ENCODE peak calls at places on chromosomes 6 and 20, in seven cellular contexts. One of them, this sample, is unnamed.

GRCh38 chr6:43540507-43540906 is 23.6 kb downstream of the POLR1C start:
- DNase-seq in left ventricle myocardium inferior: no peak
- DNase-seq in CD8-positive, alpha-beta T cell: no peak
- DNase-seq in fibroblast of lung: no peak
- DNase-seq in body of pancreas: no peak
- DNase-seq in astrocyte: no peak
- DNase-seq in A549: no peak
- DNase-seq in this sample: no peak

GRCh38 chr6:53728570-53729194 is 63.1 kb upstream of the KLHL31 start:
- DNase-seq in left ventricle myocardium inferior: peak
- DNase-seq in CD8-positive, alpha-beta T cell: peak
- DNase-seq in fibroblast of lung: peak
- DNase-seq in body of pancreas: peak
- DNase-seq in astrocyte: no peak
- DNase-seq in A549: peak
- DNase-seq in this sample: no peak

GRCh38 chr6:52108128-52108527 is 20.7 kb upstream of the PKHD1 start:
- DNase-seq in left ventricle myocardium inferior: no peak
- DNase-seq in CD8-positive, alpha-beta T cell: no peak
- DNase-seq in fibroblast of lung: no peak
- DNase-seq in body of pancreas: no peak
- DNase-seq in astrocyte: no peak
- DNase-seq in A549: no peak
- DNase-seq in this sample: no peak

GRCh38 chr6:131976545-131977061 is 25.4 kb upstream of the CCN2 start:
- DNase-seq in left ventricle myocardium inferior: no peak
- DNase-seq in CD8-positive, alpha-beta T cell: no peak
- DNase-seq in fibroblast of lung: peak
- DNase-seq in body of pancreas: no peak
- DNase-seq in astrocyte: peak
- DNase-seq in A549: no peak
- DNase-seq in this sample: no peak

GRCh38 chr6:119323478-119323877 is 26.1 kb downstream of the MAN1A1 start:
- DNase-seq in left ventricle myocardium inferior: no peak
- DNase-seq in CD8-positive, alpha-beta T cell: no peak
- DNase-seq in fibroblast of lung: peak
- DNase-seq in body of pancreas: no peak
- DNase-seq in astrocyte: peak
- DNase-seq in A549: no peak
- DNase-seq in this sample: peak

GRCh38 chr6:93419304-93420162 is at the start of gene EPHA7:
- DNase-seq in left ventricle myocardium inferior: peak
- DNase-seq in CD8-positive, alpha-beta T cell: peak
- DNase-seq in fibroblast of lung: peak
- DNase-seq in body of pancreas: peak
- DNase-seq in astrocyte: peak
- DNase-seq in A549: peak
- DNase-seq in this sample: no peak

GRCh38 chr6:107970255-107970654 is 12.2 kb upstream of the SEC63 start:
- DNase-seq in left ventricle myocardium inferior: no peak
- DNase-seq in CD8-positive, alpha-beta T cell: no peak
- DNase-seq in fibroblast of lung: no peak
- DNase-seq in body of pancreas: no peak
- DNase-seq in astrocyte: no peak
- DNase-seq in A549: no peak
- DNase-seq in this sample: no peak

GRCh38 chr20:56363491-56363890 is 4.7 kb downstream of the FAM210B start:
- DNase-seq in left ventricle myocardium inferior: no peak
- DNase-seq in CD8-positive, alpha-beta T cell: no peak
- DNase-seq in fibroblast of lung: no peak
- DNase-seq in body of pancreas: no peak
- DNase-seq in astrocyte: no peak
- DNase-seq in A549: no peak
- DNase-seq in this sample: no peak

GRCh38 chr20:37245671-37246237 is 15.9 kb downstream of the GHRH start:
- DNase-seq in left ventricle myocardium inferior: no peak
- DNase-seq in CD8-positive, alpha-beta T cell: no peak
- DNase-seq in fibroblast of lung: no peak
- DNase-seq in body of pancreas: no peak
- DNase-seq in astrocyte: no peak
- DNase-seq in A549: no peak
- DNase-seq in this sample: no peak

GRCh38 chr20:41058007-41058673 is 29.5 kb downstream of the TOP1 start:
- DNase-seq in left ventricle myocardium inferior: no peak
- DNase-seq in CD8-positive, alpha-beta T cell: no peak
- DNase-seq in fibroblast of lung: peak
- DNase-seq in body of pancreas: no peak
- DNase-seq in astrocyte: peak
- DNase-seq in A549: no peak
- DNase-seq in this sample: no peak

GRCh38 chr20:48556956-48557355 is 270.8 kb downstream of the PREX1 start:
- DNase-seq in left ventricle myocardium inferior: no peak
- DNase-seq in CD8-positive, alpha-beta T cell: no peak
- DNase-seq in fibroblast of lung: no peak
- DNase-seq in body of pancreas: no peak
- DNase-seq in astrocyte: no peak
- DNase-seq in A549: no peak
- DNase-seq in this sample: no peak

GRCh38 chr6:166005401-166005845 is 162.2 kb downstream of the TBXT start:
- DNase-seq in left ventricle myocardium inferior: peak
- DNase-seq in CD8-positive, alpha-beta T cell: no peak
- DNase-seq in fibroblast of lung: peak
- DNase-seq in body of pancreas: peak
- DNase-seq in astrocyte: peak
- DNase-seq in A549: peak
- DNase-seq in this sample: no peak

GRCh38 chr6:125346143-125346925 is 44.6 kb upstream of the HDDC2 start:
- DNase-seq in left ventricle myocardium inferior: no peak
- DNase-seq in CD8-positive, alpha-beta T cell: no peak
- DNase-seq in fibroblast of lung: no peak
- DNase-seq in body of pancreas: no peak
- DNase-seq in astrocyte: no peak
- DNase-seq in A549: no peak
- DNase-seq in this sample: no peak

GRCh38 chr6:123171341-123171740 is 175.3 kb downstream of the CLVS2 start:
- DNase-seq in left ventricle myocardium inferior: no peak
- DNase-seq in CD8-positive, alpha-beta T cell: no peak
- DNase-seq in fibroblast of lung: no peak
- DNase-seq in body of pancreas: no peak
- DNase-seq in astrocyte: no peak
- DNase-seq in A549: no peak
- DNase-seq in this sample: no peak

GRCh38 chr6:159233365-159234101 is 64.3 kb downstream of the FNDC1 start:
- DNase-seq in left ventricle myocardium inferior: no peak
- DNase-seq in CD8-positive, alpha-beta T cell: no peak
- DNase-seq in fibroblast of lung: no peak
- DNase-seq in body of pancreas: peak
- DNase-seq in astrocyte: no peak
- DNase-seq in A549: no peak
- DNase-seq in this sample: no peak

GRCh38 chr6:159229526-159229925 is 60.3 kb downstream of the FNDC1 start:
- DNase-seq in left ventricle myocardium inferior: no peak
- DNase-seq in CD8-positive, alpha-beta T cell: no peak
- DNase-seq in fibroblast of lung: no peak
- DNase-seq in body of pancreas: no peak
- DNase-seq in astrocyte: no peak
- DNase-seq in A549: no peak
- DNase-seq in this sample: no peak

GRCh38 chr6:159232106-159232645 is 63.0 kb downstream of the FNDC1 start:
- DNase-seq in left ventricle myocardium inferior: no peak
- DNase-seq in CD8-positive, alpha-beta T cell: no peak
- DNase-seq in fibroblast of lung: no peak
- DNase-seq in body of pancreas: no peak
- DNase-seq in astrocyte: no peak
- DNase-seq in A549: no peak
- DNase-seq in this sample: no peak

GRCh38 chr6:159232751-159233150 is 63.6 kb downstream of the FNDC1 start:
- DNase-seq in left ventricle myocardium inferior: no peak
- DNase-seq in CD8-positive, alpha-beta T cell: no peak
- DNase-seq in fibroblast of lung: no peak
- DNase-seq in body of pancreas: no peak
- DNase-seq in astrocyte: no peak
- DNase-seq in A549: no peak
- DNase-seq in this sample: no peak

GRCh38 chr6:159234102-159234553 is 64.9 kb downstream of the FNDC1 start:
- DNase-seq in left ventricle myocardium inferior: no peak
- DNase-seq in CD8-positive, alpha-beta T cell: no peak
- DNase-seq in fibroblast of lung: no peak
- DNase-seq in body of pancreas: no peak
- DNase-seq in astrocyte: no peak
- DNase-seq in A549: no peak
- DNase-seq in this sample: no peak
- H3K4me3 ChIP-seq in left ventricle myocardium inferior: peak
- H3K4me3 ChIP-seq in CD8-positive, alpha-beta T cell: no peak
- H3K4me3 ChIP-seq in fibroblast of lung: no peak
- H3K4me3 ChIP-seq in body of pancreas: peak
- H3K4me3 ChIP-seq in astrocyte: no peak
- H3K4me3 ChIP-seq in A549: no peak
- H3K4me3 ChIP-seq in this sample: no peak

GRCh38 chr6:106966229-106966628 is 8.3 kb downstream of the CD24 start:
- DNase-seq in left ventricle myocardium inferior: no peak
- DNase-seq in CD8-positive, alpha-beta T cell: no peak
- DNase-seq in fibroblast of lung: no peak
- DNase-seq in body of pancreas: no peak
- DNase-seq in astrocyte: no peak
- DNase-seq in A549: no peak
- DNase-seq in this sample: no peak
- TF ChIP-seq CTCF in left ventricle myocardium inferior: no peak
- TF ChIP-seq CTCF in CD8-positive, alpha-beta T cell: no peak
- TF ChIP-seq CTCF in fibroblast of lung: no peak
- TF ChIP-seq CTCF in body of pancreas: no peak
- TF ChIP-seq CTCF in astrocyte: no peak
- TF ChIP-seq CTCF in A549: no peak
- TF ChIP-seq CTCF in this sample: peak

GRCh38 chr20:23049201-23049932 is at the start of gene THBD:
- DNase-seq in left ventricle myocardium inferior: peak
- DNase-seq in CD8-positive, alpha-beta T cell: no peak
- DNase-seq in fibroblast of lung: peak
- DNase-seq in body of pancreas: peak
- DNase-seq in astrocyte: peak
- DNase-seq in A549: peak
- DNase-seq in this sample: peak

GRCh38 chr20:23046431-23046830 is 3.0 kb downstream of the THBD start:
- DNase-seq in left ventricle myocardium inferior: no peak
- DNase-seq in CD8-positive, alpha-beta T cell: no peak
- DNase-seq in fibroblast of lung: no peak
- DNase-seq in body of pancreas: no peak
- DNase-seq in astrocyte: no peak
- DNase-seq in A549: no peak
- DNase-seq in this sample: no peak

GRCh38 chr20:23047738-23048214 is 1.7 kb downstream of the THBD start:
- DNase-seq in left ventricle myocardium inferior: no peak
- DNase-seq in CD8-positive, alpha-beta T cell: no peak
- DNase-seq in fibroblast of lung: no peak
- DNase-seq in body of pancreas: no peak
- DNase-seq in astrocyte: no peak
- DNase-seq in A549: no peak
- DNase-seq in this sample: no peak

GRCh38 chr20:23048283-23049200 is 930 bp downstream of the THBD start:
- DNase-seq in left ventricle myocardium inferior: peak
- DNase-seq in CD8-positive, alpha-beta T cell: no peak
- DNase-seq in fibroblast of lung: peak
- DNase-seq in body of pancreas: peak
- DNase-seq in astrocyte: peak
- DNase-seq in A549: peak
- DNase-seq in this sample: no peak

DNA sequence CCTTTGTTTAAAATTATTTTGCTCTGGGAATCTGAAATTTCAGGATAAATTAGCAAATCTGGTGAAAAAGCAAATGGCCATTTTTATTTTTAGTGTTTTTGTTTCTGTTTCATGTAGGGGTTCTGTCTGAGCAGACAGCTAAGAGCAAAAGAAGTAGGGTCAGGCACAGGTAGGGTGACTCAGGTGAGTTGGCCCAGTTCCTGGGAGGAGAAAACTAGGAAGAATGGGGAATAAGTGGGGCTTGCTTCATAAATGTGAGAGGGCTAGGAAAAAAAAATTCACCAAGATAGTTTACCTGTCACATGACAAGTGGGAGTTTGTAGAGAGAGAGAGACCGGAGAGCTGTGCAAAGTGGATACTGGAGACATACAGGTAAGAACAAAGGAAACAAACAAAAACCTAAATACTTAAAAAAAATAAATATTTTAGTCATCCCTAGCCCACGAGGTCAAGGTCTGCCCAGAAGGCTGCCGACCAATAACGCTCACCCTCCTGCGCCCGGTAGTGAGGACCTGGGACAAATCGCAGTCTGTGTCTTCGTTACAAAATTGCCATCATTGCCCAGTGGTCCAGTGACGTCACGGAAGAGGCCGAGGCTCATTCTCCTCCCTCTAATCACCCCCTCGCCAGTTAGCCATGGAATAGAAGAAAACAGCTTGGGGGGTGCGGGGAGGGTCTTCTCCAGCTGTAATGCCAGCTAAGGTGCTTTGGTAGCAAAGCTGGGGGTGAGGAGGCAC is 2.3 kb downstream of the THBD start:
- DNase-seq in left ventricle myocardium inferior: no peak
- DNase-seq in CD8-positive, alpha-beta T cell: no peak
- DNase-seq in fibroblast of lung: no peak
- DNase-seq in body of pancreas: no peak
- DNase-seq in astrocyte: no peak
- DNase-seq in A549: no peak
- DNase-seq in this sample: no peak
- H3K4me3 ChIP-seq in left ventricle myocardium inferior: peak
- H3K4me3 ChIP-seq in CD8-positive, alpha-beta T cell: no peak
- H3K4me3 ChIP-seq in fibroblast of lung: no peak
- H3K4me3 ChIP-seq in body of pancreas: no peak
- H3K4me3 ChIP-seq in astrocyte: peak
- H3K4me3 ChIP-seq in A549: peak
- H3K4me3 ChIP-seq in this sample: peak

GRCh38 chr20:6976535-6976934 is 209.0 kb downstream of the BMP2 start:
- DNase-seq in left ventricle myocardium inferior: no peak
- DNase-seq in CD8-positive, alpha-beta T cell: no peak
- DNase-seq in fibroblast of lung: peak
- DNase-seq in body of pancreas: no peak
- DNase-seq in astrocyte: no peak
- DNase-seq in A549: no peak
- DNase-seq in this sample: no peak
- TF ChIP-seq CTCF in left ventricle myocardium inferior: no peak
- TF ChIP-seq CTCF in CD8-positive, alpha-beta T cell: no peak
- TF ChIP-seq CTCF in fibroblast of lung: no peak
- TF ChIP-seq CTCF in body of pancreas: no peak
- TF ChIP-seq CTCF in astrocyte: no peak
- TF ChIP-seq CTCF in A549: no peak
- TF ChIP-seq CTCF in this sample: no peak